ENCODE peak calls at places on chromosomes 12 and 14, in four cellular contexts. K is HL-60, H is GM12878, J is K562. Q is an unnamed sample.

GRCh38 chr12:16939871-16940306 is 333.9 kb upstream of the LMO3 start:
- DNase-seq in K (peak), H (peak), J (peak), Q (peak)

GRCh38 chr14:66003082-66003740 is 483.0 kb upstream of the CCDC196 start:
- DNase-seq in K (no peak), H (no peak), J (no peak), Q (no peak)

GRCh38 chr12:89213139-89213538 is 139.2 kb downstream of the DUSP6 start:
- DNase-seq in K (no peak), H (no peak), J (no peak), Q (no peak)

GRCh38 chr14:93741556-93742210 is 46.6 kb downstream of the PRIMA1 start:
- DNase-seq in K (no peak), H (no peak), J (no peak), Q (no peak)

GRCh38 chr12:127457726-127458125 is 809.2 kb upstream of the TMEM132C start:
- DNase-seq in K (no peak), H (no peak), J (no peak), Q (no peak)

GRCh38 chr12:12837025-12837872 is 24.1 kb downstream of the DDX47 start:
- DNase-seq in K (peak), H (no peak), J (peak), Q (peak)

GRCh38 chr12:15823360-15824128 is 34.4 kb upstream of the EPS8 start:
- DNase-seq in K (no peak), H (no peak), J (no peak), Q (no peak)

GRCh38 chr14:58954874-58955273 is 233.6 kb upstream of the DAAM1 start:
- DNase-seq in K (no peak), H (no peak), J (no peak), Q (no peak)

GRCh38 chr12:6452245-6452731 is 446 bp downstream of the TAPBPL start:
- DNase-seq in K (peak), H (no peak), J (no peak), Q (no peak)

GRCh38 chr12:25438638-25439037 is 114.4 kb downstream of the LMNTD1 start:
- DNase-seq in K (no peak), H (no peak), J (no peak), Q (no peak)

GRCh38 chr14:38485011-38485410 is 229.1 kb upstream of the CLEC14A start:
- DNase-seq in K (no peak), H (no peak), J (no peak), Q (no peak)

GRCh38 chr12:109111775-109112491 is 4.5 kb upstream of the ACACB start:
- DNase-seq in K (peak), H (no peak), J (peak), Q (no peak)

GRCh38 chr14:33862261-33862802 is 88.5 kb downstream of the EGLN3 start:
- DNase-seq in K (no peak), H (no peak), J (no peak), Q (no peak)

GRCh38 chr14:99871771-99872170 is 78.6 kb downstream of the EML1 start:
- DNase-seq in K (no peak), H (no peak), J (no peak), Q (no peak)

GRCh38 chr14:89933002-89933401 is 21.5 kb downstream of the EFCAB11 start:
- DNase-seq in K (no peak), H (no peak), J (no peak), Q (no peak)

GRCh38 chr14:64200170-64200569 is 94.0 kb downstream of the ESR2 start:
- DNase-seq in K (no peak), H (no peak), J (no peak), Q (no peak)

GRCh38 chr12:69666798-69667197 is 32.3 kb downstream of the BEST3 start:
- DNase-seq in K (no peak), H (no peak), J (no peak), Q (no peak)

GRCh38 chr12:46365951-46366379 is 6.6 kb downstream of the SLC38A2 start:
- DNase-seq in K (no peak), H (no peak), J (no peak), Q (no peak)

GRCh38 chr12:122125452-122126341 is 47.1 kb downstream of the MLXIP start:
- DNase-seq in K (no peak), H (no peak), J (no peak), Q (no peak)

GRCh38 chr14:90759370-90760054 is 56.7 kb downstream of the TTC7B start:
- DNase-seq in K (no peak), H (no peak), J (no peak), Q (no peak)

GRCh38 chr14:59629384-59630158 is 53.0 kb upstream of the CCDC175 start:
- DNase-seq in K (no peak), H (no peak), J (no peak), Q (no peak)

GRCh38 chr14:72270341-72270740 is 338.1 kb downstream of the RGS6 start:
- DNase-seq in K (no peak), H (no peak), J (no peak), Q (no peak)

GRCh38 chr12:49288412-49288853 is 6.5 kb upstream of the PRPH start:
- DNase-seq in K (peak), H (peak), J (peak), Q (peak)

GRCh38 chr12:129909051-129910020 is 5.5 kb upstream of the TMEM132D start:
- DNase-seq in K (no peak), H (no peak), J (no peak), Q (no peak)

GRCh38 chr12:76341436-76342030 is 6.7 kb downstream of the BBS10 start:
- DNase-seq in K (no peak), H (no peak), J (no peak), Q (no peak)

GRCh38 chr12:16606201-16606849 is 363 bp upstream of the LMO3 start:
- DNase-seq in K (peak), H (no peak), J (no peak), Q (peak)

GRCh38 chr12:1606021-1606622 is 11.7 kb upstream of the FBXL14 start:
- DNase-seq in K (peak), H (peak), J (peak), Q (no peak)

GRCh38 chr14:20417250-20418186 is 4.2 kb upstream of the TEP1 start:
- DNase-seq in K (no peak), H (no peak), J (no peak), Q (no peak)

GRCh38 chr12:26114720-26115406 is 10.0 kb downstream of the BHLHE41 start:
- DNase-seq in K (no peak), H (no peak), J (no peak), Q (no peak)

GRCh38 chr12:42946776-42947435 is 357.4 kb upstream of the PRICKLE1 start:
- DNase-seq in K (no peak), H (no peak), J (no peak), Q (no peak)

GRCh38 chr12:57764662-57765002 is 2.2 kb downstream of the CYP27B1 start:
- DNase-seq in K (no peak), H (no peak), J (no peak), Q (no peak)
- TF ChIP-seq SPI1 in K (peak), H (no peak), J (no peak), Q (peak)

DNA sequence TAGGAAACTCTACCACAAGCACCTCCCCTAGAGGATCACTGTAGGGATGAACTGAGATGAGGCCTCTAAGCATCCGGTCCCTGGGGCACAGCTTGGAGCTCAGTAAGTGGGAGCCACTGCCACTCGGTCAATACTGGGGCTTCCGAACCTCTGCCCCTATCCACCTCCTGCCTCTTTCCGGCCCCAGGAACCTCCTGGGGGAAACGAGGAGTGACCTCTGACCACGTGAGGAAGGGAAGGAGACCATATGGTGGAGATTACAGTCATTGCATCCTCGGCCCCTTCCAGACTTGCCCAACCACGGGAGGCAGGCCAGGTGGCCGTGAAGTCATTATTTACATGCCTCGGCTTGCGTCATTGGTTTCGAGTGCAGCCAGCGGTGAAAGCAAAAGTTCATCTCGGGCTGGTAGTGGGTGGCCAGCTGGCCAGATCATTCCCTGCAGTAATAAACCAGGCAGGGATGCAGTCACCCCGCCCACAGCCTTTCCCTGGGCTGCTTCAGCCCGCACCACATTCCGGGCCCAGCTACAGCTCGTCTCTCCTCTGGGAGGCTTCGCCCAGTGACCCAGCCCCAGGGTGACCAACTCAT is 65.4 kb downstream of the C14orf132 start:
- DNase-seq in K (no peak), H (no peak), J (no peak), Q (no peak)
- TF ChIP-seq SPI1 in K (no peak), H (no peak), J (no peak), Q (no peak)

GRCh38 chr14:105023791-105024480 is 3.1 kb upstream of the CDCA4 start:
- DNase-seq in K (no peak), H (no peak), J (no peak), Q (no peak)
- TF ChIP-seq SPI1 in K (no peak), H (no peak), J (no peak), Q (no peak)

GRCh38 chr12:95168746-95169145 is 48.5 kb downstream of the FGD6 start:
- DNase-seq in K (no peak), H (no peak), J (no peak), Q (no peak)

GRCh38 chr12:95178136-95178535 is 39.1 kb downstream of the FGD6 start:
- DNase-seq in K (no peak), H (no peak), J (no peak), Q (no peak)

GRCh38 chr12:95177201-95177768 is 40.0 kb downstream of the FGD6 start:
- DNase-seq in K (no peak), H (no peak), J (no peak), Q (no peak)

GRCh38 chr12:95169368-95169767 is 47.9 kb downstream of the FGD6 start:
- DNase-seq in K (no peak), H (no peak), J (peak), Q (no peak)

DNA sequence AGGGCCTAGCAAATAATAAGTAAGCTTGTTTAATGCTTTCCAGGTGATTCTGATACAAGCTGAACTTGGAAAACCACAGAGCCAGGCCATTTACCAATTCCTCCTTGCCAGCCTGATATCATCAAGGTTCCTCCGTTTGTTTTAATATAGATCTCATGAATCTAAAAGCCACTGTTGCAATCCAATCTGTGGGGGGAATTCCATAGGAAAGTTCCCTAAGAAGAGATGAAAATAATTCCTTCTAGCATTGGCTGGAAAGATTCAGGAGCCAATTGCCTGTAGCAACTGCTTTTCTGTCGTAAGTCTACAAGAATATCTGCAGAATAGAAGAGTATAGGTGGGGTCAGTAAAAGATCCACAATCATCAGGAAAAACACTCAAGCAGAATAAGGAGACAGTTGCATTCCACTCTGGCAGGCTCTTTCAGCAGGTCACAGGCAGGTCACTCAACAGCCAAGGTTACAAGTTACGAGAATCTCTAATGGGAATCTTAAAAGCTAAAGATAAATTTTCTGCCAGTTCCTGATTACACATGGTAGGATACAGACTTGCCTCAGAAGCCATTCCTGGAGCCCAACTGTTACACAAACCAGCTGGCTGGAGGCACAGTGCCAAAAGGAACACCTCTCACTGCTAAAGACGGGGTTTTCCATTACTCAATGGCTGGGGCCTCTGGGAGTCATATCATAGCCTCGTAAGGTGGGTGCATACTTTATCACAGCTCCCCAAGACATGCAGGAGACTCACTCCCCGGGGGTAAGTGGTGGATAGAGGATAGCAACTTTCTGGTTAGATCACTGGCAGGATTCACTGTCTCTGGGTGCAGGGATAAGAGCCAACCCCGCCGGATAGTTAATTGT is 43.6 kb downstream of the FGD6 start:
- DNase-seq in K (no peak), H (no peak), J (peak), Q (no peak)
- TF ChIP-seq SPI1 in K (no peak), H (no peak), J (no peak), Q (no peak)